ENCODE peak calls at places on chromosomes 1 and 21, in four cellular contexts. X, U, Z and W are unnamed samples.

GRCh38 chr1:114024049-114024448 is 44.8 kb downstream of the OLFML3 start:
- DNase-seq in X (no peak), U (no peak), Z (no peak), W (peak)

GRCh38 chr1:161730050-161730564 is 8.8 kb downstream of the FCRLB start:
- DNase-seq in X (peak), U (no peak), Z (no peak), W (no peak)

GRCh38 chr1:160085686-160086089 is 4.3 kb downstream of the KCNJ9 start:
- DNase-seq in X (peak), U (peak), Z (no peak), W (peak)

GRCh38 chr1:31155216-31155806 is 84.4 kb downstream of the NKAIN1 start:
- DNase-seq in X (peak), U (peak), Z (no peak), W (peak)

GRCh38 chr21:41834252-41834925 is 44.8 kb downstream of the PRDM15 start:
- DNase-seq in X (no peak), U (no peak), Z (no peak), W (no peak)

GRCh38 chr1:243525085-243525487 is 269.2 kb downstream of the SDCCAG8 start:
- DNase-seq in X (no peak), U (peak), Z (no peak), W (no peak)

GRCh38 chr1:186530104-186530503 is 69.2 kb upstream of the PDC start:
- DNase-seq in X (no peak), U (no peak), Z (no peak), W (no peak)

GRCh38 chr21:16279658-16280581 is 550.1 kb downstream of the USP25 start:
- DNase-seq in X (no peak), U (no peak), Z (no peak), W (peak)

GRCh38 chr1:41768538-41768937 is 150.2 kb downstream of the HIVEP3 start:
- DNase-seq in X (no peak), U (no peak), Z (no peak), W (no peak)

GRCh38 chr1:184866582-184866981 is 107.7 kb downstream of the NIBAN1 start:
- DNase-seq in X (no peak), U (no peak), Z (no peak), W (no peak)

GRCh38 chr1:155051777-155052398 is 772 bp downstream of the ADAM15 start:
- DNase-seq in X (no peak), U (no peak), Z (no peak), W (no peak)

GRCh38 chr21:37700641-37701202 is 215.5 kb downstream of the KCNJ6 start:
- DNase-seq in X (peak), U (peak), Z (peak), W (peak)

GRCh38 chr1:189150624-189151023 is 1327.0 kb downstream of the BRINP3 start:
- DNase-seq in X (peak), U (no peak), Z (no peak), W (no peak)

GRCh38 chr1:218557731-218558130 is 212.6 kb downstream of the TGFB2 start:
- DNase-seq in X (peak), U (no peak), Z (no peak), W (no peak)

GRCh38 chr21:16455526-16455925 is 725.7 kb downstream of the USP25 start:
- DNase-seq in X (no peak), U (no peak), Z (no peak), W (no peak)

GRCh38 chr1:25926731-25927496 is 20.7 kb upstream of the STMN1 start:
- DNase-seq in X (peak), U (no peak), Z (no peak), W (peak)

GRCh38 chr1:183163311-183163710 is 22.8 kb upstream of the LAMC2 start:
- DNase-seq in X (no peak), U (no peak), Z (no peak), W (no peak)

GRCh38 chr1:41687007-41687406 is 202.5 kb upstream of the EDN2 start:
- DNase-seq in X (no peak), U (no peak), Z (no peak), W (no peak)

GRCh38 chr1:7526196-7526866 is 244.8 kb upstream of the VAMP3 start:
- DNase-seq in X (no peak), U (no peak), Z (no peak), W (no peak)

GRCh38 chr1:221887091-221887746 is 145.3 kb upstream of the DUSP10 start:
- DNase-seq in X (peak), U (peak), Z (no peak), W (no peak)

GRCh38 chr1:161486806-161487482 is 18.3 kb upstream of the FCGR2A start:
- DNase-seq in X (peak), U (peak), Z (peak), W (no peak)

GRCh38 chr1:29243863-29244185 is 7.5 kb downstream of the PTPRU start:
- DNase-seq in X (no peak), U (no peak), Z (no peak), W (no peak)

GRCh38 chr1:155569988-155570592 is 7.5 kb upstream of the ASH1L start:
- DNase-seq in X (peak), U (no peak), Z (no peak), W (no peak)

GRCh38 chr1:182280521-182280920 is 111.1 kb downstream of the GLUL start:
- DNase-seq in X (no peak), U (no peak), Z (no peak), W (no peak)

GRCh38 chr1:17535300-17535937 is 4.1 kb upstream of the ARHGEF10L start:
- DNase-seq in X (no peak), U (no peak), Z (no peak), W (no peak)

GRCh38 chr1:94641990-94642389 is 100.4 kb upstream of the F3 start:
- DNase-seq in X (no peak), U (no peak), Z (no peak), W (no peak)

GRCh38 chr1:246609632-246610031 is 43.4 kb downstream of the CNST start:
- DNase-seq in X (no peak), U (no peak), Z (no peak), W (no peak)

GRCh38 chr1:44044071-44044801 is 13.0 kb upstream of the SLC6A9 start:
- DNase-seq in X (peak), U (peak), Z (no peak), W (peak)

GRCh38 chr1:104387716-104388508 is 638.2 kb downstream of the AMY1C start:
- DNase-seq in X (no peak), U (no peak), Z (no peak), W (no peak)

GRCh38 chr1:196114193-196114592 is 494.0 kb downstream of the KCNT2 start:
- DNase-seq in X (no peak), U (no peak), Z (no peak), W (no peak)

GRCh38 chr21:35528109-35529042 is 479.3 kb upstream of the RUNX1 start:
- DNase-seq in X (peak), U (no peak), Z (no peak), W (no peak)

GRCh38 chr1:228306275-228307217 is 98.7 kb downstream of the OBSCN start:
- DNase-seq in X (no peak), U (no peak), Z (no peak), W (no peak)

GRCh38 chr1:34928066-34928864 is 1.2 kb downstream of the DLGAP3 start:
- DNase-seq in X (no peak), U (no peak), Z (no peak), W (peak)

GRCh38 chr1:233328661-233329498 is 1.4 kb downstream of the MAP3K21 start:
- DNase-seq in X (no peak), U (no peak), Z (no peak), W (no peak)

GRCh38 chr1:113178522-113178921 is 105.5 kb downstream of the LRIG2 start:
- DNase-seq in X (no peak), U (no peak), Z (no peak), W (no peak)

GRCh38 chr1:86156571-86157455 is at the start of gene COL24A1:
- DNase-seq in X (peak), U (no peak), Z (no peak), W (peak)

DNA sequence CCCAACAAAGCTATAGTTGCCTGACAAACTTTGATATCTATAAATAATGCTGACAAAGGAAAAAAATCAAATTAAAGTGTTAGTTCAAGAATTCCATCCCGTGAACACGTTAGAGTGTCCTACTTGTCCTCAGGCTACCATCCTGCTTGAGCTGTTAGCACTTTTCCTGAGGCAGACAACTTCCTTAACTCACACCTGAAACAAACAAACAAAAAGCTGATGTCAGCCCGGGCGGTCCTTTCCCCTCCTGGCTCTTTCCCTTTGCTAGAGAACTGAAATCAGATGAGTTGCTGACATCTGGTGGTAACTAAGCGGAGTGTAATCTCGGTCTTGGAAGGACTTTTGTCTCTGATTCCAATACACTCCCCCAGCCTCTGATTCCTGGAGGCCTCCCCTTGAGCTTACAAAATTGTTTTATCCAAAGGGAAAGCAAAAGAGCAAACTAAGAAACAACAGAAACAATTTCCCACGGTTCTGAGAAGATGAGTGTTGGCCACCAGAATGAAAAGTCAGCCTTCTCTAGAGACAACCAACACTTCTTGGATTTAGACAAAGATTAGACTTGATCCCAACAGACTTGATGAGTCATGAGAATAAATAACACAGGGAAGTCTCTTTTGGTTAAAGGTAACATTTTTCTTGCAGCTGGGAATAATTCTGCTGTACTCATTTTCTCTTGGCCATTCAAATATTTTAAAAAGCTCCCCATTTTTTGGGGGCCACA is 135.4 kb downstream of the PROX1 start:
- DNase-seq in X (peak), U (peak), Z (no peak), W (peak)
- TF ChIP-seq NR2C2 in X (no peak), U (no peak), Z (no peak), W (no peak)

GRCh38 chr1:39462074-39462473 is 29.4 kb upstream of the BMP8A start:
- DNase-seq in X (no peak), U (no peak), Z (no peak), W (no peak)
- TF ChIP-seq NR2C2 in X (no peak), U (no peak), Z (no peak), W (no peak)

DNA sequence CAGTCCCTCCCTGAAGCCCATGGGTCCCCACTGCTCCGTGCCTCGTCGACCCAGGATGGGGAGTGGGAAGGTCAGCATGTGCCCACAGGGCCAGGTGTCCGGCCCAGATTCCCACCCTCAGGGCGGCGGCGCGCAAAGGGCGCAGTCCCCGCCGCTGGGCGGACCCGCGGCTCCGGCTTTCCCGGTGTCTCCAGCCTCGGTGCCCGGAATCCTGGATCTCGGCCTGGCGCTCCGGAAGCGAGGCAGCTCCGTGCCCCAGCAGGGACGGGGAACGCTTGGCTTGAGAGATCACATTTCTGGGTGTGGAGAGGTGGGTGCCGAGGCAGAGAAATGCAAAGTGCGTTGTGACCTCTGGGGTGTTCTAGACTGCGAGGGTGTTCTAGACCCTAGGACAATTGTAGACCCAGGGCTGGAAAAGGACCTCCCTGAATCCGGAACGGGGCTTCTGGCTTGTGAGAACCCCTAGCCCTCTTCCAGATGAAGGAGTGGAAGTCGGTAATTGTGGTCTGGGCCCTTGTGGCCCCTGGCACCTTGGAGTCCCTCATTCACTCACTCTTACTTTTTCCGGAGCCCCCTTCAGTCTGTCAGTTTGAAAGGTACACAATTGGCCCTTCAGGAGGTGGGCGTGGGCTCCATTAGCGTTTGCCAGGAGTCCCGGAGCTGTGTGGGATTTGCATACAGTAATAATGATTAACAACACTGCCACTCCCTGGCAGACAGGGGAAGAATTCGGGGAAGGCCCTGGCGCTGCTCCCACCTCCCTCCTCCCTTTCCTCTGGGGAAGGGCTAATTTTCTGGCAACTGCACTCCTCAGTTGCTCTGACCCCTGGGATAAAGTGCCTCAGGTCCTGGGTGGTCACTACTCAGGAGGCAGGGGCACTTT is 1.7 kb upstream of the KCND3 start:
- DNase-seq in X (peak), U (peak), Z (no peak), W (peak)
- TF ChIP-seq NR2C2 in X (no peak), U (no peak), Z (no peak), W (no peak)

GRCh38 chr1:62187548-62187947 is 7.1 kb upstream of the L1TD1 start:
- DNase-seq in X (no peak), U (no peak), Z (no peak), W (no peak)
- TF ChIP-seq NR2C2 in X (no peak), U (no peak), Z (no peak), W (no peak)

DNA sequence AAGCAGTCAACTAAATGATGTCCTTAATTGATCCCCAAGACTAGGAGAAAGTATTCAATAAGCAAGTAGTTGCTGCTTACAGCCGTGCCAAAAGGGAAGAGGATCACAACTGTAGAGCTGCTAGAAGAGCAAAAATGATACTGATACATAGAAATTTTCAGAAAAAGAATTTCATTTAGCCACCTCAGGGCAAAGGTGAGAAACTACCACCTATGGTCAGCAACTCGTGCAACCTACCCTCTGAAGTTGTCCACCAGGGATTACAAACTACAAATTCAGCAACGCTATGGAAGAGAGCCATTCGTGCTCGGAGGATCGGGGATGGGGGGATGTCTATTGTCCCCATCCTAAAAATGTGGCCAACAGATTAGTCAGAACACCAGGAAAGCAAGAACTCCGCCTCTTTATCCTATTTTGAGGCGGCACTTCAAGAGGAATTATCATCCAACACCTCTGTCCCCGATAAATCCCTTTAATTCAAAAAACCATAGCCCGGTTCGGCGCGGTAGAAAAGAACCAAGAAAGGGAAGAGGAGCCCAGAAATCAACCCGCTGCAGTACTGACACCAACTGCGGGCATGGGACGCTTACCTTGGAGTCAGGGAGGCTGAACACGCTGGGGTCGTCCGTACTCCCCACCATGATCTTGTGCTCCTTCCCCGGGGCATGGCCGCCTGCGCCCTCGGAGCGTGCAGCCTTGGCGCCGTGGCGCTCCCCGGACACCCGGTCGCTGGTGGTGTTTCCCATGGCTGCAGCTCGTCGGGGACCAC is 687 bp downstream of the PRKAB2 start:
- DNase-seq in X (peak), U (no peak), Z (no peak), W (no peak)
- TF ChIP-seq NR2C2 in X (no peak), U (no peak), Z (no peak), W (no peak)

GRCh38 chr1:46334030-46334384 is 6.6 kb upstream of the NSUN4 start:
- DNase-seq in X (no peak), U (no peak), Z (no peak), W (no peak)

DNA sequence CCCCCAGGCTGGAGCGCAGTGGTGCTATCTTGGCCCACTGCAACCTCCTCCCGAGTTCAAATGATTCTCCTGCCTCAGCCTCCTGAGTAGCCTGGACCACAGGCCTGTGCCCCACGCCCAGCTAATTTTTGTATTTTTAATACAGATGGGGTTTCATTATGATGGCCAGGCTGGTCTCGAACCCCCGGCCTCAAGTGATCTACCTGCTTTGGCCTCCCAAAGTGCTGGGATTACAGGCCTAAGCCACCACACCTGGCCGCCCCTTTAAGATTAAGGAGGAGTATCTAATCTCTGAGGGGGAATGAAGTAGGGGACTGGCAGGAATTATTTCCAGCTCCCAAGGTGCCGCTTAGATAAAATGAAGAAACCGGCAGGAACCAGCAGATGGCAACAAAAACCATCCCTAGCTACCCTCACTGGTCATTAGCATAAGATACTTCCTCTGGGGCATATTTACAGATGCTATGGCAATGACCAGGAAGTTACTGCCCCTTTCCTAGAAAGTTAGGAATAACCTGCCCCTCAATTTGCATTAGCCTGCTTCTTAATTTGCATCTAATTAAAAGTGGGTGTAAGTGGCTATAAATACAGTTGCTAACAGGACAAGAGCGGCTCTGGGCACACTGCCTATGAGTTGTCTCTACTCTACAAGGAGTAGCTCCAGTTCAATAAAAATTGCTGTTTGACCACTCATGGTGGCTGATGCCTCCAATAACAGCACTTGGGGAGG is 7.1 kb upstream of the NSUN4 start:
- DNase-seq in X (peak), U (peak), Z (peak), W (peak)
- TF ChIP-seq NR2C2 in X (no peak), U (no peak), Z (no peak), W (no peak)

GRCh38 chr1:72037745-72038343 is 244.5 kb downstream of the NEGR1 start:
- DNase-seq in X (peak), U (peak), Z (no peak), W (peak)
- TF ChIP-seq NR2C2 in X (no peak), U (no peak), Z (no peak), W (no peak)

DNA sequence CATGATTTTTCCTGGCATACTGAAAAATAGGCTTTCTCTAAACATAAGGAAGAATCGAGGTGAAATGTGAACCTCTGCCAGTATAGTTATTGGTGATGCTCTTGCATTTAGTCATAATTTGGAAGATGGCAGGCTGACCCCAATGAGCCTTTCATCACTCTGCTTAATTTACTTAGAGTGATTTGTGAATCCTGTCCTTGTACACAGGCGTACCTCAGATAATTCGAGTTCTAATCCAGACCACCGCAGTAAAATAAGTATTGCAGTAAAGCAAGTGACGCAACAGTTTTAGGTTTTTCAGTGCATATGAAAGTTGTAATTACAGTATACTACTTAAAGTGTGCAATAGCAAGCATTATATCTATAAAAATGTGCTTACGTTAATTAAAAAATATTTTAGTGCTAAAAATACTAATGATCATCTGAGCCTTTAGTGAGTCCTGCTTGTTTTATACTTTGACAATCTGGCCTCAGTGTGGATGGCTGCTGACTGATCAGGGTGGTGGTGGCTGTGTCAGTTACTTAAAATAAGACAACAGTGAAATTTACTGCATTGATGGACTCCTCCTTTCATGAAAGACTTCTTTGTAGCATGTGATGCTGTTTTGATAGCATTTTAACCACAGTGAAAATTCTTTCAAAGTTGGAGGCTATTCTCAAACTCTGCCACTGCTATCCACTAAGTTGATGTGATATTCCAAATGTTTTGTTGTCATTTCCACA is 1.7 kb downstream of the PKNOX1 start:
- DNase-seq in X (no peak), U (no peak), Z (no peak), W (no peak)
- TF ChIP-seq NR2C2 in X (no peak), U (no peak), Z (no peak), W (no peak)

GRCh38 chr1:158087320-158087927 is 93.3 kb upstream of the CD1D start:
- DNase-seq in X (peak), U (peak), Z (no peak), W (peak)
- TF ChIP-seq NR2C2 in X (no peak), U (no peak), Z (no peak), W (no peak)